ENCODE peak calls at places on chromosome 9, in eight cellular contexts. Y is heart right ventricle, M is stomach, I is breast epithelium, Q is right lobe of liver, E is H9, G is adrenal gland, X is adipocyte. S is an unnamed sample. For H3K27me3, the result is how much of the 10 kb centered on the place peaks cover.

GRCh38 chr9:74366111-74366510 is 131.0 kb upstream of the RORB start:
- DNase-seq in Y (no peak), M (no peak), I (no peak), Q (no peak), E (no peak), G (no peak), X (no peak), S (no peak)

GRCh38 chr9:106869458-106869857 is 6.5 kb downstream of the ZNF462 start:
- DNase-seq in Y (no peak), M (no peak), I (no peak), Q (no peak), E (no peak), G (no peak), X (peak), S (no peak)

GRCh38 chr9:89808076-89808701 is 203.4 kb downstream of the GADD45G start:
- DNase-seq in Y (no peak), M (no peak), I (no peak), Q (no peak), E (no peak), G (peak), X (no peak), S (no peak)

GRCh38 chr9:109591691-109592090 is 93.6 kb upstream of the PTPN3 start:
- DNase-seq in Y (no peak), M (no peak), I (no peak), Q (no peak), E (no peak), G (no peak), X (no peak), S (no peak)

GRCh38 chr9:89149726-89150125 is 28.9 kb downstream of the SHC3 start:
- DNase-seq in Y (no peak), M (no peak), I (no peak), Q (no peak), E (no peak), G (peak), X (peak), S (no peak)

GRCh38 chr9:93267091-93267541 is 83.2 kb downstream of the WNK2 start:
- DNase-seq in Y (no peak), M (peak), I (no peak), Q (no peak), E (no peak), G (no peak), X (no peak), S (no peak)

GRCh38 chr9:91151014-91151740 is 210.5 kb downstream of the AUH start:
- DNase-seq in Y (no peak), M (no peak), I (no peak), Q (no peak), E (no peak), G (no peak), X (peak), S (no peak)

GRCh38 chr9:129761901-129762359 is 9.1 kb upstream of the PTGES start:
- DNase-seq in Y (no peak), M (no peak), I (no peak), Q (no peak), E (peak), G (no peak), X (peak), S (peak)

GRCh38 chr9:120531683-120532300 is 48.2 kb downstream of the CDK5RAP2 start:
- DNase-seq in Y (no peak), M (no peak), I (no peak), Q (no peak), E (peak), G (peak), X (peak), S (peak)

GRCh38 chr9:130483281-130483949 is 38.7 kb downstream of the ASS1 start:
- DNase-seq in Y (no peak), M (no peak), I (no peak), Q (no peak), E (no peak), G (no peak), X (no peak), S (peak)

GRCh38 chr9:26053954-26054353 is 375.7 kb upstream of the TUSC1 start:
- DNase-seq in Y (no peak), M (no peak), I (no peak), Q (no peak), E (no peak), G (no peak), X (no peak), S (no peak)

GRCh38 chr9:127087411-127087810 is 35.0 kb downstream of the ANGPTL2 start:
- DNase-seq in Y (no peak), M (no peak), I (no peak), Q (no peak), E (no peak), G (no peak), X (no peak), S (no peak)
- H3K27me3 ChIP-seq in Y (under half), M (under half), I (under half), Q (under half), E (under half), G (under half), X (under half), S (under half)

GRCh38 chr9:965497-965896 is 11.0 kb upstream of the DMRT3 start:
- DNase-seq in Y (no peak), M (no peak), I (no peak), Q (no peak), E (no peak), G (no peak), X (no peak), S (no peak)
- H3K27me3 ChIP-seq in Y (half or more), M (under half), I (under half), Q (under half), E (under half), G (half or more), X (under half), S (under half)

DNA sequence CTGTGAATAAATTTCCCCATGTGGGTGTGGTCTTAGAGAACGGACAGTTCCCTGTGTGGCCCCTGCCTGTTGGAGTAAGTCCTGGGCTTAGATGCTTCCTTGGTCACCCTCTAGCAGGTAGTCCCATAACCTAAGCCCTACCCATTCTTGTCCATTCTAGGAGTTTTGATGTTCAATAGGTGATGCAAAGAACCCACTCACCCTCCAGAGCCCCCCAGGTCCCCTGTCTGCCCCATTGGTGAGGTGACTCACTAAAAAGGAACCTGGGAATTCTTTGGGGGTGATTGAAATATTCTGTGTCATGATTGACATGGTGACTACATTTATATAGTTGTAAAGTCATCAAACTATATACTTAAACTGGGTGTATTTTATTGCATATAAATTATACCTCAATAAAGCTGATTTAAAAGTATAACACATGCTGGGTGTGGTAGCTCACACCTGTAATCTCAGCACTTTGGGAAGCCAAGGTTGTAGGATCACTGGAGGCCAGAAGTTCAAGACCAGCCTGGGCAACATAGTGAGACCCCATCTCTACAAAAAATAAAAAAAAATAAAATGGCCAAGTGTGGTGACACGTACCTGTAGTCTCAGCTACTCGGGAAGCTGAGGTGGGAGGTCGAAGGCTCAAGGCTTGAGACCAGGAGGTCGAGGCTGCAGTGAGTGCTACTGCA is 20.8 kb upstream of the GTF3C5 start:
- DNase-seq in Y (no peak), M (no peak), I (no peak), Q (no peak), E (no peak), G (no peak), X (no peak), S (no peak)
- H3K27me3 ChIP-seq in Y (under half), M (under half), I (under half), Q (under half), E (under half), G (under half), X (under half), S (under half)

GRCh38 chr9:135989722-135990467 is 28.7 kb upstream of the UBAC1 start:
- DNase-seq in Y (peak), M (peak), I (no peak), Q (no peak), E (no peak), G (no peak), X (no peak), S (no peak)

GRCh38 chr9:135987838-135988404 is 26.7 kb upstream of the UBAC1 start:
- DNase-seq in Y (no peak), M (no peak), I (no peak), Q (no peak), E (no peak), G (no peak), X (no peak), S (no peak)

GRCh38 chr9:135990468-135991429 is 29.6 kb upstream of the UBAC1 start:
- DNase-seq in Y (peak), M (peak), I (no peak), Q (no peak), E (peak), G (peak), X (peak), S (peak)

GRCh38 chr9:135988493-135988892 is 27.3 kb upstream of the UBAC1 start:
- DNase-seq in Y (no peak), M (no peak), I (no peak), Q (no peak), E (no peak), G (no peak), X (no peak), S (no peak)

DNA sequence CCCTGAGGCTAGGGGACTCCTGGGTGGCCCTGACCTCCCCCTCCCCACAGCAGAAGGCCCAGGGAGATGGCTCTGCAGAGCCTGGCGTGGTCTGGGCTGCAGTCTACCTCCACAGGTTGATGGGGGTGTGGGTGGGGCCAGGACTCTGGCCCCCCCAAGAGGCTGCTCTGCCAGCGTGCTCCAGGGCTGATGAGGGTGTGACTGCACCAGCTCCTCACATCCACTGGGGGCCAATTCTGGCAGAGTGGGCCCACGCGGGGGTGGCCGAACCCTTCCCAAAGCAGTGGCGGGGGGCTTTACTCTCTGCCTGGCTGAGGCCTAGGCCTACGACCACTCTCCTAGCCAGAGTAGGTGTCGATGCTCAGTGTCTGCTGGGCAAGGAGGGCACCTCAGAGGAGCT is 28.0 kb upstream of the UBAC1 start:
- DNase-seq in Y (no peak), M (no peak), I (no peak), Q (no peak), E (no peak), G (no peak), X (no peak), S (no peak)
- H3K27me3 ChIP-seq in Y (under half), M (under half), I (under half), Q (under half), E (under half), G (under half), X (under half), S (under half)

GRCh38 chr9:133533878-133534277 is 626 bp upstream of the ADAMTSL2 start:
- DNase-seq in Y (no peak), M (no peak), I (no peak), Q (no peak), E (no peak), G (no peak), X (no peak), S (no peak)
- H3K27me3 ChIP-seq in Y (under half), M (under half), I (under half), Q (under half), E (under half), G (under half), X (half or more), S (under half)

GRCh38 chr9:95691435-95691834 is 174.7 kb upstream of the PTCH1 start:
- DNase-seq in Y (no peak), M (no peak), I (no peak), Q (no peak), E (no peak), G (no peak), X (no peak), S (no peak)
- H3K27me3 ChIP-seq in Y (under half), M (under half), I (under half), Q (under half), E (under half), G (under half), X (under half), S (under half)

GRCh38 chr9:68694125-68694524 is 10.9 kb upstream of the PIP5K1B start:
- DNase-seq in Y (no peak), M (no peak), I (no peak), Q (no peak), E (no peak), G (no peak), X (no peak), S (no peak)

GRCh38 chr9:68690088-68690487 is 15.0 kb upstream of the PIP5K1B start:
- DNase-seq in Y (peak), M (peak), I (no peak), Q (no peak), E (no peak), G (peak), X (no peak), S (peak)

GRCh38 chr9:68697846-68698245 is 7.2 kb upstream of the PIP5K1B start:
- DNase-seq in Y (no peak), M (no peak), I (no peak), Q (no peak), E (no peak), G (no peak), X (no peak), S (peak)

DNA sequence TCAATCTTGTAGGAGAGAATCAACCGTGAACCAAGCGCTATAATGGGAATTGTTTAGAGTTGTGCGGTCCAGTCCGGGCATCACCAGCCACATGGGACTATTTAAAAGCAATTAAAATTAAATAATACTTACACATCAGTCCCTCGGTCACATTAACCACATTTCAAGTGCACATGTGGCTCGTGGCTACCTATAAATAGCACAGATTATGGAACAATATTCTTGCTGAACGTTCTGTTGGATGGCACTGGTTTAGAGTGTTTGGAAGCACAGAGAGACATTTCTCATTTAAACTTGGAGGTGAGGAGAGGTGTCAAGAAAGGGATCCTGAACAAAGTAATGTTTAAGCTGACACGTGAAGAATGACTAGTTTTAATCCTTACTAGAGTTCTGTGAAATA is 12.5 kb upstream of the PIP5K1B start:
- DNase-seq in Y (no peak), M (no peak), I (no peak), Q (no peak), E (no peak), G (no peak), X (no peak), S (no peak)
- H3K27me3 ChIP-seq in Y (under half), M (under half), I (under half), Q (under half), E (under half), G (under half), X (under half), S (under half)